ENCODE peak calls at places on chromosome 7, in ten cellular contexts. B, U, Q, Y, T, J, H, E, C and V are unnamed samples.

GRCh38 chr7:73345538-73345937 is 17.6 kb downstream of the FKBP6 start:
- DNase-seq in T (no peak), U (no peak), Y (no peak), J (no peak), H (no peak), Q (no peak), E (no peak), B (no peak), C (no peak), V (no peak)

GRCh38 chr7:121000091-121000983 is 11.8 kb downstream of the CPED1 start:
- DNase-seq in Q (no peak), B (no peak), E (no peak), T (no peak), U (no peak), Y (no peak), H (no peak), J (no peak), C (no peak), V (no peak)

GRCh38 chr7:90626011-90626410 is 29.9 kb downstream of the CDK14 start:
- DNase-seq in E (no peak), H (no peak), Q (no peak), U (no peak), B (no peak), Y (no peak), J (no peak), C (no peak), T (no peak), V (no peak)

GRCh38 chr7:100875356-100875751 is 451 bp downstream of the SRRT start:
- DNase-seq in E (no peak), Y (no peak), H (no peak), J (no peak), B (no peak), Q (no peak), U (no peak), T (no peak), C (no peak), V (no peak)

GRCh38 chr7:27184342-27185012 is 555 bp downstream of the HOXA11 start:
- DNase-seq in Y (no peak), H (peak; percentile 67), Q (peak; percentile 68), E (peak; percentile 65), U (no peak), J (peak; percentile 48), T (no peak), B (peak; percentile 89), C (peak; percentile 75), V (no peak)

GRCh38 chr7:55018361-55019328 is at the start of gene EGFR:
- DNase-seq in Y (no peak), H (peak; percentile 86), C (peak; percentile 81), Q (peak; percentile 89), E (peak; percentile 72), J (peak; percentile 78), T (peak; percentile 85), U (peak; percentile 75), B (peak; percentile 97), V (peak; percentile 100)

GRCh38 chr7:73903321-73904218 is 42.6 kb downstream of the TMEM270 start:
- DNase-seq in Y (no peak), U (no peak), C (peak; percentile 42), E (no peak), J (no peak), Q (peak; percentile 38), H (no peak), B (peak; percentile 84), T (no peak), V (no peak)

GRCh38 chr7:132080967-132081668 is 495.2 kb downstream of the PLXNA4 start:
- DNase-seq in Q (no peak), U (peak; percentile 60), C (no peak), B (peak; percentile 85), Y (no peak), H (peak; percentile 17), J (no peak), E (peak; percentile 55), T (peak; percentile 23), V (no peak)

GRCh38 chr7:151087247-151088018 is 1.2 kb downstream of the AGAP3 start:
- DNase-seq in Y (no peak), T (peak; percentile 68), H (peak; percentile 74), B (peak; percentile 94), J (no peak), U (peak; percentile 26), Q (peak; percentile 82), E (no peak), C (peak; percentile 88), V (peak; percentile 72)

GRCh38 chr7:71311576-71311975 is 179.6 kb downstream of the GALNT17 start:
- DNase-seq in T (no peak), J (no peak), H (no peak), B (no peak), Q (no peak), E (no peak), Y (no peak), C (no peak), U (no peak), V (no peak)

GRCh38 chr7:48085433-48085791 is 3.7 kb upstream of the UPP1 start:
- DNase-seq in J (no peak), H (no peak), T (no peak), B (no peak), Q (no peak), Y (no peak), E (no peak), U (no peak), C (no peak), V (no peak)

GRCh38 chr7:20185988-20186387 is 31.2 kb downstream of the MACC1 start:
- DNase-seq in T (no peak), Y (no peak), H (no peak), Q (no peak), C (no peak), B (no peak), J (no peak), E (no peak), U (no peak), V (no peak)

GRCh38 chr7:39847227-39847626 is 102.8 kb upstream of the CDK13 start:
- DNase-seq in U (no peak), B (no peak), T (no peak), Y (no peak), H (no peak), E (no peak), J (no peak), C (no peak), Q (no peak), V (no peak)

GRCh38 chr7:108246227-108246837 is 116.2 kb upstream of the LAMB4 start:
- DNase-seq in C (no peak), E (peak; percentile 18), U (no peak), B (no peak), T (no peak), Y (peak; percentile 19), Q (no peak), J (peak; percentile 71), H (no peak), V (peak; percentile 44)

GRCh38 chr7:141820067-141820466 is 21.2 kb downstream of the PRSS37 start:
- DNase-seq in H (no peak), C (no peak), Q (no peak), Y (no peak), J (no peak), E (no peak), T (no peak), U (no peak), B (no peak), V (no peak)

DNA sequence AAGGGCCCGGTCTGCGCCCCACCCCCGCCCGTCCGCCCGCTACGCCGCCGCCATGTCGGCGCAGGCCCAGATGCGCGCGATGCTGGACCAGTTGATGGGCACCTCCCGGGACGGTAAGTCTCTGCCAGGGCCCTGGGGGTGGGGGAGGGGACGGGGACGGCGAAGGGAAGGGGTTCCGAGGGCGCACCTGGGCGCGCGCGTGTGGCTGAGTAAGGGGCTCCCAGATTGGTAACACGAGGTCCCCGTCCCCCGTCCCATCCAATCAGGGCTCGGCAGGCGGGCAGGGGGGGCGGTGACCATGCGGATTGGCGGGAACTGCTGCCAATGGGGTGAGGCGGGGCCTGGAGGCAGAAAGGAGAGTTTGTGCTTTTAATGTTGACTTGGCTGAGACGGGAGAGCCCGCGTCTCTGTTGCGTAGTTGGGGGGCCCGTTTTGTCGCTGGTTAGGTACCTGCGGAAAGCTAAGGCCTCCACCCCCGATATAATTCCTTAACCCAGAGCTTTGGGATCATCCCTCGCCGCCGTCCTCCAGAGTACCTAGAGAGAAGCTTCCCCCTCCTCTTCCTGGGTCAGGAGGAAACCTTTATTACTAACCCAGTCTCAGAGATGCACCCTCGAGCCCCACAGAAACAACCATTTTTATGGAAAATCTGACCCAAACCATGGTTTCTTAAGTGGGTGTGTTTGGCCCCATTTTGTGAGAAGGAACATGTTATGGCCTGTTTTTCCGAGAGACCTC is 685 bp downstream of the LUC7L2 start:
- DNase-seq in U (peak; percentile 98), C (peak; percentile 98), T (peak; percentile 98), H (peak; percentile 97), E (peak; percentile 98), Q (peak; percentile 98), B (peak; percentile 100), J (peak; percentile 97), Y (peak; percentile 96), V (peak; percentile 69)
- TF ChIP-seq POLR2A in U (peak; percentile 80), C (no peak), T (peak; percentile 49), H (peak; percentile 36), E (peak; percentile 75), Q (no peak), B (no peak), J (no peak), Y (peak; percentile 73), V (peak; percentile 48)

GRCh38 chr7:159027803-159028455 is 116.7 kb downstream of the VIPR2 start:
- DNase-seq in Q (peak; percentile 55), B (peak; percentile 85), H (peak; percentile 66), T (no peak), U (peak; percentile 3), E (no peak), C (no peak), J (no peak), Y (no peak), V (no peak)
- TF ChIP-seq POLR2A in Q (no peak), B (no peak), H (no peak), T (no peak), U (no peak), E (no peak), C (no peak), J (no peak), Y (no peak), V (no peak)

GRCh38 chr7:16399265-16399801 is 22.0 kb downstream of the CRPPA start:
- DNase-seq in Q (no peak), B (no peak), C (no peak), H (no peak), J (no peak), T (no peak), E (no peak), U (no peak), Y (no peak), V (no peak)
- TF ChIP-seq POLR2A in Q (no peak), B (no peak), C (no peak), H (no peak), J (peak; percentile 27), T (no peak), E (no peak), U (no peak), Y (no peak), V (no peak)

DNA sequence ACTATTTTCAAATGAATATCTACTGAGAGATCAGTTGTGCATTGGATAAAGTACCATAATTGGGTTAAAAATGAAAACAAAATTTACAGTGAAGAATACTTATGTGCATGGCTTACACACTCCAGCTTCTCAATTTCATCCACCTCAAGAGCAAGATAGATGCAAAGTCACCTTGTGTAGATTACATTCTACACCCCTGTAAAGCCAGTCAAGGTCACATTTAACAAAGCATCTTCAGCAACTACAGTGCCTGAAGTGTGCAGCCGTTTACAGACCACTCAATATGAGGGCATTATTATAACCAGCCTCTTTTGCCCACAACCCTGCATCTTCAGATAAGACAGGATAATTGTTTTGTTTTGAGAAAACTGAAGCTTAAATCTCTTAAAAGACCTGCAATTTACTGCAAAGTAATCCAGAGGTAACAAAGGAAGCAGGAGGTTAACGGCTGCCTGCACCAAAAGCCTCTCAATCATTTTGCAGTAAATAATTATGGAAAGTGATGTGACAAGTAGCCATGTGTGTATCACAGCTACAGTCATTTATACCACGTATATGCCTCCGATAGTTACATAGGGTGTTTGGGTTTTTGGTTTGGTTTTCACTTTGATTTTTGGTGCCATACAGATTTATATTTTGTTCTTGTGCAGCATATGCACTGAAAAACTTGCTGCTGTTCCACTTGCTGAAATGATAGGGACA is 4.9 kb downstream of the PURB start:
- DNase-seq in B (no peak), U (no peak), E (no peak), T (no peak), Q (no peak), J (no peak), H (no peak), Y (no peak), C (no peak), V (no peak)
- TF ChIP-seq POLR2A in B (no peak), U (no peak), E (no peak), T (no peak), Q (no peak), J (no peak), H (no peak), Y (no peak), C (no peak), V (no peak)